ENCODE peak calls at places on chromosomes 11 and 22, in five cellular contexts. N, J, P, X and U are unnamed samples.
A peak's percentile ranks its signal among the peaks of the same experiment; 100 is the strongest.

GRCh38 chr11:71372693-71373657 is 75.2 kb downstream of the DHCR7 start:
- DNase-seq in N (no peak), P (no peak), X (peak; percentile 26), J (no peak), U (no peak)

GRCh38 chr22:47195676-47196492 is 433.4 kb downstream of the TBC1D22A start:
- DNase-seq in X (no peak), N (no peak), P (peak; percentile 26), J (no peak), U (no peak)

GRCh38 chr11:108857382-108857781 is 192.5 kb downstream of the DDX10 start:
- DNase-seq in N (no peak), J (no peak), P (no peak), X (no peak), U (no peak)

GRCh38 chr11:94800394-94800793 is 32.2 kb downstream of the AMOTL1 start:
- DNase-seq in X (no peak), N (no peak), P (no peak), J (no peak), U (no peak)

GRCh38 chr11:45872513-45873356 is 12.7 kb upstream of the MAPK8IP1 start:
- DNase-seq in P (peak; percentile 88), J (no peak), N (peak; percentile 81), X (peak; percentile 29), U (no peak)

GRCh38 chr11:86802601-86803051 is 2.3 kb downstream of the PRSS23 start:
- DNase-seq in X (peak; percentile 40), J (no peak), N (peak; percentile 14), P (peak; percentile 43), U (no peak)

GRCh38 chr11:64650923-64651523 is 60.0 kb downstream of the SLC22A12 start:
- DNase-seq in J (no peak), X (no peak), P (no peak), N (peak; percentile 66), U (no peak)

GRCh38 chr11:95232666-95233065 is 1.7 kb upstream of the SESN3 start:
- DNase-seq in N (no peak), X (no peak), J (no peak), P (no peak), U (no peak)

GRCh38 chr11:33900159-33900855 is 8.4 kb upstream of the LMO2 start:
- DNase-seq in P (no peak), J (no peak), N (no peak), X (no peak), U (no peak)

DNA sequence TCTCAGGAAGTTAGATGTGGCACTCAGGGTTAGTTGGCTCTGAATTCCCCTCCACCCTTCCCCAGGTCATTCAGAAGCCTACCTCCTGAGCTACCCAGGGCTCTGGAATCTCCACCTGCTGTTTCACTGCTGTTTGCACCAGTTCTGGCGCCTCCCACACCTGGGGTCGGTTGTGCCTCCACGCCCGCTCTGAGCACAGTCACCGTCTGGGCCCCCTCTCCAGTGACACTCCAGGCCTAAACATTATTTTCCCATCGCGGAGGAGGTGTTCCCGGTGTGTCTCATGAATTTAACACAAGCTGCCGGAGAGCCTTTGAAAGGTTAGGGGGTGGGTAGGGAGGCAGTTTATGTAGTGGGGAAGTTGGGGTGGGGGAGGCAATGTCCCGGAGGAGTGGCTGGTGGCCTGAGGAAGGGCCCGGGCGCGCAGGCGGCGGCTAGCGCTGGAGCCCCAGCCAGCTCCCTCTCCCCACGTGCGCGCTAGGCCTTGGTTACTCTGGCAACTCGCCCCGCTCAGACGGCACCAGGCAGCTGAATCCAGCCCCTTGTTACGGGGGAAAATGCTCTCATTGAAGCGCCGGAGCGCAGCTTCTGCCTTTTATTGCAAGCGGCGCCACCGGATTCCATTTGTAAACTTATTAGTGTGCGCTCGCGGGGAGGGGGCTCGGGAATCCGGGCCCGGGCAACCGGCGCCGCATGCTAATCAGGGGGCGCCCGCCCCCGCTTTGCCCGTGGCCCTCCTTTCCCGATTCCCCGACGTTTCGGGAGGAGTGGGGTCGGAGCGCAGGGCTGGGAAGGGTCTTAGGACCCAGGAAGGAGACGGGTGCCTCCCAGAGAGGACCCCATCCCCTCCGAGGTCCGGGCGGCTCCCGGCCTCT is 52.4 kb downstream of the GRIK4 start:
- DNase-seq in J (no peak), N (no peak), X (no peak), P (no peak), U (no peak)
- TF ChIP-seq EP300 in J (no peak), N (no peak), X (no peak), P (no peak), U (no peak)

GRCh38 chr22:45228401-45228754 is 12.3 kb downstream of the KIAA0930 start:
- DNase-seq in J (no peak), X (no peak), P (no peak), N (no peak), U (no peak)

GRCh38 chr22:45225732-45226560 is 14.7 kb downstream of the KIAA0930 start:
- DNase-seq in P (no peak), N (no peak), J (peak; percentile 38), X (peak; percentile 25), U (no peak)

GRCh38 chr22:45227645-45228400 is 12.9 kb downstream of the KIAA0930 start:
- DNase-seq in P (no peak), X (no peak), N (no peak), J (peak; percentile 32), U (no peak)

GRCh38 chr22:45224988-45225731 is 15.5 kb downstream of the KIAA0930 start:
- DNase-seq in N (no peak), P (no peak), J (no peak), X (no peak), U (no peak)

GRCh38 chr22:45226681-45227186 is 14.0 kb downstream of the KIAA0930 start:
- DNase-seq in X (no peak), J (no peak), N (no peak), P (no peak), U (no peak)
- H3K27me3 ChIP-seq in X (no peaks in the 10 kb centered on the region), J (no peaks in the 10 kb centered on the region), N (no peaks in the 10 kb centered on the region), P (no peaks in the 10 kb centered on the region), U (no peaks in the 10 kb centered on the region)

GRCh38 chr11:106021967-106022794 is at the start of gene MSANTD4:
- DNase-seq in J (peak; percentile 99), P (peak; percentile 94), N (peak; percentile 97), X (peak; percentile 97), U (peak; percentile 100)
- TF ChIP-seq POLR2AphosphoS5 in J (peak; percentile 53), P (no peak), N (peak; percentile 19), X (peak; percentile 53), U (peak; percentile 80)

DNA sequence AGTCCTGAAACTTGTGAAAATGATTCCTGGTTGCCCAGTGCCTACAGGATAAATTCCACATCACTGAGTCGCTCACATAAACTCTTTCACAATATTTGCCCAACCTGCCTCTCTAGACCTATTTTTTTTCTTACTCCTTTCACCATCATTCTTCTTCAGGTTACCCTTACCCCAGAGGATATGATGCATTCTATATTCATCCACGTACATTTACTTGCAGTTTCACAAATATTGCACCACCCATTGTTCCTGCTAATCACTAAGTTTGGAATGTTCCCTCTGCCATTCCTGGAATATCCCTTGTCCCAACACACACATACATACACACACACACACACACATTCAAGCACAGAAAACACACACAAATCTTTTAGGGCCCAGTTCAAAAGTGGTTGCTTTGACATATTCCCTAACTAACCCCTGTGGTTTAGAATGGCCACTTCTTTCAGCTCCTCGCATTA is 379.5 kb downstream of the ETS1 start:
- DNase-seq in J (no peak), P (no peak), N (no peak), X (no peak), U (no peak)
- TF ChIP-seq EP300 in J (no peak), P (no peak), N (no peak), X (no peak), U (peak; percentile 54)

GRCh38 chr22:42334875-42335512 is 64.5 kb upstream of the TCF20 start:
- DNase-seq in P (no peak), J (no peak), X (no peak), N (no peak), U (no peak)
- H3K27me3 ChIP-seq in P (no peaks in the 10 kb centered on the region), J (no peaks in the 10 kb centered on the region), X (peaks cover 51% of the 10 kb centered on the region), N (peaks cover 34% of the 10 kb centered on the region), U (no peaks in the 10 kb centered on the region)

DNA sequence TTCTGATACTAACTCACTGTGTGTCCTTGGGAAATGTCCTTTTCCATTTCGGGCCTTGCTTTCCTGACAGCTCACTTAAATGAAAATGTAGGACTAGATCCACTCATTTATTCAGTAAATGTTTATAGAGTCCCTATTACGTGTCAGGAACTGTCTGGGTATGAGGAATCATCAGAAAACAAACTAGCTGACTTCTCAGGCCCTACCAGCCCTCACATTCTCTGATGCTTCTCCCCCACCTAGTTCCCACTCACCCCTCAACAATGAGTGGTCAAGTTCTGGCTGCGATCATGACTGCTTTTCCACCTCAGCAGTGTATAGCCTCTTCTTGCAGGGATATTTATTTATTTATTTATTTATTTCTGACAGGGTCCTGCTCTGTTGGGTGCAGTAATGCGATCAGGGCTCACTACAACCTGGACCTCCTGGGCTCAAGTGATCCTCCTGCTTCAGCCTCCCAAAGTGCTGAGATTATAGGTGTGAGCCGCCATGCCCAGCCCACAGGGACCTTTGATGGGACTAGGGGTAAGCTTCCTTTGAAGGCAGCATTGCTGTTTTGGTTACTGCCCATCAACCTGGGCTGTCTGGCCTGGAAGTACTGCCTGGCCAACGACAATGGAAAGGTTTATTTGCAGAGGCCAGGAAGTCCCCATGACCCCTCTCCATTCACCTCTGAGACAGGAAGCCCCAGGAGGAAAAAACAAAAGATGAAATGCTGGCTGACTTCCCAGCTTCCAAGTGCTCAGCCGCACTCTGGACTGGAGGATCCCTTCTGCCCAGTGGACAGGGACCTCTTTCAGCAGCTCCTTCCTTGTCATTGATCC is 33.1 kb upstream of the POLD3 start:
- DNase-seq in N (no peak), J (no peak), P (no peak), X (peak; percentile 81), U (no peak)
- TF ChIP-seq POLR2AphosphoS5 in N (no peak), J (no peak), P (no peak), X (no peak), U (no peak)

GRCh38 chr11:114296190-114296978 is at the start of gene NNMT:
- DNase-seq in X (no peak), J (peak; percentile 31), N (peak; percentile 26), P (no peak), U (peak; percentile 94)
- TF ChIP-seq EP300 in X (no peak), J (peak; percentile 86), N (no peak), P (no peak), U (peak; percentile 83)

DNA sequence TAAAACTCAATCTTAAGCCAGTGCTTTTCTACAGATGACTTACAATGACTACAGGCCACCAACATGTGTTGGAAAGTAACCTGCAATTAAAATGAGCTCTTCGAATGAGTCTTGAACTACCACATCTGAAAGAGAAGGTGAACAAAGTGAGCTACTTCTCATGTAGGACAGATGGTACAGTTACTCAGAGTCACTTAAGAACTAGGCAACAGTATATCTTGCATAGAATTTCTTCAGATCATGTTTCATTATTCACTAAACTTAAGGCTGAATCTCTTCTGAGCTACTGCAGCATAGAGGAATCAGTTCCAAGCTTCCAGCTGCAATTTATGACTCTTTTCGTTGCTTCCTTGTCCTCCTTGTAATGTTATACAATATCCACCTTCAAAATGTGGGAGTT is 270.9 kb downstream of the TTC28 start:
- DNase-seq in J (no peak), X (no peak), P (no peak), N (no peak), U (no peak)
- H3K27me3 ChIP-seq in J (no peaks in the 10 kb centered on the region), X (no peaks in the 10 kb centered on the region), P (no peaks in the 10 kb centered on the region), N (no peaks in the 10 kb centered on the region), U (no peaks in the 10 kb centered on the region)

GRCh38 chr22:23144926-23145906 is at the start of gene RAB36:
- DNase-seq in P (peak; percentile 98), N (peak; percentile 60), X (peak; percentile 98), J (peak; percentile 98), U (peak; percentile 98)
- TF ChIP-seq POLR2AphosphoS5 in P (peak; percentile 7), N (no peak), X (no peak), J (no peak), U (peak; percentile 65)